ENCODE peak calls at places on chromosomes 16 and 17, in eight cellular contexts. G is choroid plexus epithelial cell; L is CD8-positive, alpha-beta T cell; W is colonic mucosa; J is endodermal cell; P is HL-60; N is OCI-LY7; C is prostate gland. I is an unnamed sample.

GRCh38 chr16:81621496-81621895 is 157.6 kb upstream of the PLCG2 start:
- DNase-seq in G (no peak), L (no peak), W (no peak), J (no peak), P (no peak), N (no peak), C (peak; percentile 60), I (no peak)

GRCh38 chr17:35947156-35947585 is 3.7 kb upstream of the LYZL6 start:
- DNase-seq in G (peak; percentile 65), L (peak; percentile 27), W (peak; percentile 67), J (peak; percentile 91), P (peak; percentile 57), N (peak; percentile 55), C (no peak), I (peak; percentile 19)

GRCh38 chr17:19760781-19761180 is 12.7 kb upstream of the ALDH3A1 start:
- DNase-seq in G (no peak), L (no peak), W (no peak), J (no peak), P (no peak), N (no peak), C (no peak), I (no peak)

GRCh38 chr16:71758293-71758760 is 33.8 kb upstream of the PHLPP2 start:
- DNase-seq in G (no peak), L (no peak), W (no peak), J (no peak), P (no peak), N (no peak), C (peak; percentile 67), I (no peak)

GRCh38 chr16:80009971-80010659 is 409.6 kb upstream of the MAF start:
- DNase-seq in G (no peak), L (no peak), W (no peak), J (no peak), P (no peak), N (no peak), C (no peak), I (no peak)

GRCh38 chr16:88886915-88887521 is 20.6 kb upstream of the PABPN1L start:
- DNase-seq in G (no peak), L (no peak), W (peak; percentile 60), J (no peak), P (no peak), N (no peak), C (no peak), I (no peak)

GRCh38 chr17:78624461-78625216 is 47.4 kb upstream of the DNAH17 start:
- DNase-seq in G (no peak), L (no peak), W (no peak), J (no peak), P (no peak), N (no peak), C (no peak), I (no peak)

GRCh38 chr16:53207810-53208752 is 153.3 kb downstream of the CHD9 start:
- DNase-seq in G (peak; percentile 89), L (no peak), W (peak; percentile 67), J (peak; percentile 78), P (peak; percentile 76), N (peak; percentile 88), C (peak; percentile 65), I (no peak)

GRCh38 chr17:28416703-28417311 is 10.8 kb upstream of the SLC46A1 start:
- DNase-seq in G (peak; percentile 83), L (peak; percentile 48), W (peak; percentile 59), J (peak; percentile 93), P (peak; percentile 23), N (peak; percentile 68), C (peak; percentile 36), I (peak; percentile 31)

GRCh38 chr16:17414421-17414820 is 56.3 kb downstream of the XYLT1 start:
- DNase-seq in G (no peak), L (no peak), W (no peak), J (no peak), P (no peak), N (peak; percentile 73), C (no peak), I (no peak)

GRCh38 chr17:39674702-39675389 is 6.6 kb downstream of the PNMT start:
- DNase-seq in G (peak; percentile 40), L (no peak), W (peak; percentile 82), J (peak; percentile 86), P (no peak), N (peak; percentile 58), C (peak; percentile 55), I (no peak)

GRCh38 chr17:63848834-63849689 is 6.6 kb upstream of the SMARCD2 start:
- DNase-seq in G (peak; percentile 93), L (peak; percentile 93), W (peak; percentile 90), J (peak; percentile 99), P (peak; percentile 93), N (peak; percentile 95), C (peak; percentile 80), I (peak; percentile 89)

GRCh38 chr16:73847090-73847489 is 449.5 kb upstream of the PSMD7 start:
- DNase-seq in G (no peak), L (no peak), W (no peak), J (peak; percentile 63), P (no peak), N (no peak), C (no peak), I (no peak)

GRCh38 chr17:30864636-30865035 is 32.9 kb downstream of the ATAD5 start:
- DNase-seq in G (no peak), L (no peak), W (no peak), J (no peak), P (no peak), N (no peak), C (no peak), I (no peak)

GRCh38 chr17:27917000-27917399 is 23.8 kb upstream of the LYRM9 start:
- DNase-seq in G (no peak), L (no peak), W (no peak), J (no peak), P (no peak), N (no peak), C (no peak), I (no peak)

GRCh38 chr17:48562934-48563333 is 15.2 kb downstream of the HOXB4 start:
- DNase-seq in G (no peak), L (no peak), W (no peak), J (no peak), P (no peak), N (no peak), C (no peak), I (no peak)

GRCh38 chr16:81488687-81489411 is 44.2 kb downstream of the CMIP start:
- DNase-seq in G (no peak), L (no peak), W (no peak), J (no peak), P (no peak), N (no peak), C (no peak), I (no peak)

GRCh38 chr17:48333034-48333491 is 97.0 kb downstream of the SKAP1 start:
- DNase-seq in G (peak; percentile 4), L (no peak), W (no peak), J (no peak), P (peak; percentile 12), N (no peak), C (no peak), I (no peak)

GRCh38 chr16:63385714-63386113 is 1349.5 kb upstream of the CDH8 start:
- DNase-seq in G (no peak), L (no peak), W (no peak), J (no peak), P (no peak), N (no peak), C (no peak), I (no peak)

GRCh38 chr16:15035163-15035729 is 20.6 kb downstream of the NTAN1 start:
- DNase-seq in G (no peak), L (no peak), W (no peak), J (no peak), P (no peak), N (no peak), C (no peak), I (no peak)

GRCh38 chr16:59478806-59479205 is 744.7 kb upstream of the GOT2 start:
- DNase-seq in G (no peak), L (no peak), W (no peak), J (no peak), P (peak; percentile 1), N (no peak), C (no peak), I (no peak)

GRCh38 chr17:7887482-7888183 is 956 bp upstream of the CHD3 start:
- DNase-seq in G (peak; percentile 99), L (peak; percentile 91), W (peak; percentile 95), J (peak; percentile 94), P (peak; percentile 56), N (peak; percentile 90), C (peak; percentile 97), I (peak; percentile 87)
- TF ChIP-seq CTCF in G (no peak), L (no peak), W (no peak), J (no peak), P (no peak), N (peak; percentile 18), C (peak; percentile 13), I (no peak)

DNA sequence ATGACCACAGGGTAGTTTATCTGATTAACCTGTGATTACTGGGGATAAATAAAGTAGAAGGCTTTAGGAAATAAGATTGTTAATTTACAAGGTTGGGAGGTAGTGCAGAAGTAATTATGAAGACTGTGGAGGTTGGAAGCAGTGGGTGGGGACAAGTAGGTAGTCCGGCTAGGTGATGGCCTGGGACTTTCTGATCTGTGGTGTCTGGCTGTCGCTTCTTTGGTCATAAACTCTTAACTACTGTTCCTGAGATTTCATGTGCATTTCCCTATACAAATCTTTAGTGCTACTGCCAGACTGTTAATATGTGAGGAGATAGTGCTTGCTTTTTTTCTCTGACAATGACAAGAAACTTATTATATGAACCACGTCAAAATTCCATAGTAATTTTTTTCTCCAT is 19.5 kb upstream of the HNF1B start:
- DNase-seq in G (no peak), L (no peak), W (no peak), J (no peak), P (no peak), N (no peak), C (no peak), I (no peak)
- TF ChIP-seq CTCF in G (no peak), L (no peak), W (no peak), J (no peak), P (no peak), N (no peak), C (no peak), I (no peak)

GRCh38 chr16:67150058-67150832 is 553 bp downstream of the B3GNT9 start:
- DNase-seq in G (peak; percentile 84), L (no peak), W (peak; percentile 47), J (peak; percentile 93), P (no peak), N (no peak), C (no peak), I (no peak)
- TF ChIP-seq CTCF in G (no peak), L (no peak), W (no peak), J (peak; percentile 54), P (no peak), N (no peak), C (no peak), I (peak; percentile 5)

GRCh38 chr17:21242780-21243515 is 10.3 kb downstream of the NATD1 start:
- DNase-seq in G (no peak), L (no peak), W (no peak), J (no peak), P (no peak), N (no peak), C (no peak), I (no peak)

GRCh38 chr17:21241564-21241963 is 11.6 kb downstream of the NATD1 start:
- DNase-seq in G (no peak), L (no peak), W (no peak), J (no peak), P (no peak), N (no peak), C (no peak), I (no peak)

GRCh38 chr17:21242026-21242700 is 11.0 kb downstream of the NATD1 start:
- DNase-seq in G (peak; percentile 5), L (no peak), W (no peak), J (peak; percentile 61), P (no peak), N (no peak), C (no peak), I (no peak)

GRCh38 chr17:21240375-21241055 is 12.7 kb downstream of the NATD1 start:
- DNase-seq in G (no peak), L (no peak), W (no peak), J (no peak), P (no peak), N (no peak), C (no peak), I (no peak)

GRCh38 chr17:21239680-21240374 is 13.4 kb downstream of the NATD1 start:
- DNase-seq in G (peak; percentile 57), L (no peak), W (no peak), J (peak; percentile 87), P (no peak), N (peak; percentile 51), C (no peak), I (no peak)
- TF ChIP-seq CTCF in G (peak; percentile 67), L (peak; percentile 30), W (peak; percentile 30), J (peak; percentile 77), P (peak; percentile 25), N (peak; percentile 66), C (no peak), I (peak; percentile 23)